ENCODE peak calls at places on chromosomes 2 and 18, in six cellular contexts. One of them, this sample, is unnamed.

GRCh38 chr2:96527052-96527964 is 9.2 kb upstream of the ARID5A start:
- DNase-seq in suprapubic skin: no peak
- DNase-seq in fibroblast of villous mesenchyme: peak; percentile 34
- DNase-seq in glutamatergic neuron: peak; percentile 47
- DNase-seq in neural progenitor cell: peak; percentile 76
- DNase-seq in brain microvascular endothelial cell: no peak
- DNase-seq in this sample: no peak

GRCh38 chr2:43032248-43032893 is 194.0 kb downstream of the ZFP36L2 start:
- DNase-seq in suprapubic skin: peak; percentile 82
- DNase-seq in fibroblast of villous mesenchyme: peak; percentile 61
- DNase-seq in glutamatergic neuron: no peak
- DNase-seq in neural progenitor cell: no peak
- DNase-seq in brain microvascular endothelial cell: no peak
- DNase-seq in this sample: no peak

GRCh38 chr2:12957251-12957650 is 240.5 kb downstream of the TRIB2 start:
- DNase-seq in suprapubic skin: no peak
- DNase-seq in fibroblast of villous mesenchyme: no peak
- DNase-seq in glutamatergic neuron: no peak
- DNase-seq in neural progenitor cell: no peak
- DNase-seq in brain microvascular endothelial cell: no peak
- DNase-seq in this sample: no peak

GRCh38 chr18:78595453-78595852 is 384.2 kb upstream of the SALL3 start:
- DNase-seq in suprapubic skin: no peak
- DNase-seq in fibroblast of villous mesenchyme: no peak
- DNase-seq in glutamatergic neuron: no peak
- DNase-seq in neural progenitor cell: no peak
- DNase-seq in brain microvascular endothelial cell: no peak
- DNase-seq in this sample: no peak

GRCh38 chr2:25877431-25878360 is 591 bp downstream of the ASXL2 start:
- DNase-seq in suprapubic skin: peak; percentile 68
- DNase-seq in fibroblast of villous mesenchyme: peak; percentile 67
- DNase-seq in glutamatergic neuron: peak; percentile 59
- DNase-seq in neural progenitor cell: peak; percentile 68
- DNase-seq in brain microvascular endothelial cell: peak; percentile 55
- DNase-seq in this sample: no peak

GRCh38 chr2:3460831-3461544 is 58.3 kb downstream of the ADI1 start:
- DNase-seq in suprapubic skin: no peak
- DNase-seq in fibroblast of villous mesenchyme: no peak
- DNase-seq in glutamatergic neuron: no peak
- DNase-seq in neural progenitor cell: no peak
- DNase-seq in brain microvascular endothelial cell: no peak
- DNase-seq in this sample: peak; percentile 86

GRCh38 chr18:275486-275885 is 7.6 kb upstream of the THOC1 start:
- DNase-seq in suprapubic skin: no peak
- DNase-seq in fibroblast of villous mesenchyme: no peak
- DNase-seq in glutamatergic neuron: no peak
- DNase-seq in neural progenitor cell: no peak
- DNase-seq in brain microvascular endothelial cell: no peak
- DNase-seq in this sample: no peak

GRCh38 chr2:231644426-231644825 is 51.8 kb downstream of the TEX44 start:
- DNase-seq in suprapubic skin: no peak
- DNase-seq in fibroblast of villous mesenchyme: no peak
- DNase-seq in glutamatergic neuron: no peak
- DNase-seq in neural progenitor cell: no peak
- DNase-seq in brain microvascular endothelial cell: no peak
- DNase-seq in this sample: no peak

GRCh38 chr2:235567842-235568241 is 74.0 kb downstream of the AGAP1 start:
- DNase-seq in suprapubic skin: no peak
- DNase-seq in fibroblast of villous mesenchyme: no peak
- DNase-seq in glutamatergic neuron: no peak
- DNase-seq in neural progenitor cell: no peak
- DNase-seq in brain microvascular endothelial cell: no peak
- DNase-seq in this sample: no peak

GRCh38 chr2:9770308-9771100 is 72.8 kb upstream of the TAF1B start:
- DNase-seq in suprapubic skin: peak; percentile 81
- DNase-seq in fibroblast of villous mesenchyme: peak; percentile 78
- DNase-seq in glutamatergic neuron: peak; percentile 78
- DNase-seq in neural progenitor cell: peak; percentile 83
- DNase-seq in brain microvascular endothelial cell: peak; percentile 70
- DNase-seq in this sample: no peak

GRCh38 chr2:86788881-86789686 is 1.6 kb downstream of the CD8A start:
- DNase-seq in suprapubic skin: peak; percentile 64
- DNase-seq in fibroblast of villous mesenchyme: no peak
- DNase-seq in glutamatergic neuron: peak; percentile 52
- DNase-seq in neural progenitor cell: peak; percentile 70
- DNase-seq in brain microvascular endothelial cell: no peak
- DNase-seq in this sample: no peak

GRCh38 chr18:23066504-23067039 is 68.7 kb upstream of the CABLES1 start:
- DNase-seq in suprapubic skin: no peak
- DNase-seq in fibroblast of villous mesenchyme: no peak
- DNase-seq in glutamatergic neuron: peak; percentile 19
- DNase-seq in neural progenitor cell: no peak
- DNase-seq in brain microvascular endothelial cell: no peak
- DNase-seq in this sample: no peak

GRCh38 chr2:9312591-9312990 is 106.0 kb downstream of the ASAP2 start:
- DNase-seq in suprapubic skin: no peak
- DNase-seq in fibroblast of villous mesenchyme: no peak
- DNase-seq in glutamatergic neuron: no peak
- DNase-seq in neural progenitor cell: no peak
- DNase-seq in brain microvascular endothelial cell: no peak
- DNase-seq in this sample: no peak

GRCh38 chr2:124315221-124315880 is 290.3 kb downstream of the CNTNAP5 start:
- DNase-seq in suprapubic skin: no peak
- DNase-seq in fibroblast of villous mesenchyme: no peak
- DNase-seq in glutamatergic neuron: no peak
- DNase-seq in neural progenitor cell: no peak
- DNase-seq in brain microvascular endothelial cell: no peak
- DNase-seq in this sample: no peak

GRCh38 chr2:215553946-215554345 is 118.1 kb upstream of the FN1 start:
- DNase-seq in suprapubic skin: no peak
- DNase-seq in fibroblast of villous mesenchyme: no peak
- DNase-seq in glutamatergic neuron: no peak
- DNase-seq in neural progenitor cell: no peak
- DNase-seq in brain microvascular endothelial cell: no peak
- DNase-seq in this sample: no peak

GRCh38 chr2:16250886-16251285 is 310.5 kb downstream of the MYCN start:
- DNase-seq in suprapubic skin: no peak
- DNase-seq in fibroblast of villous mesenchyme: no peak
- DNase-seq in glutamatergic neuron: no peak
- DNase-seq in neural progenitor cell: no peak
- DNase-seq in brain microvascular endothelial cell: no peak
- DNase-seq in this sample: no peak

GRCh38 chr2:120687210-120687609 is 48.5 kb upstream of the GLI2 start:
- DNase-seq in suprapubic skin: no peak
- DNase-seq in fibroblast of villous mesenchyme: no peak
- DNase-seq in glutamatergic neuron: no peak
- DNase-seq in neural progenitor cell: no peak
- DNase-seq in brain microvascular endothelial cell: no peak
- DNase-seq in this sample: no peak

GRCh38 chr18:13280066-13280795 is 61.7 kb downstream of the LDLRAD4 start:
- DNase-seq in suprapubic skin: no peak
- DNase-seq in fibroblast of villous mesenchyme: peak; percentile 27
- DNase-seq in glutamatergic neuron: no peak
- DNase-seq in neural progenitor cell: peak; percentile 89
- DNase-seq in brain microvascular endothelial cell: no peak
- DNase-seq in this sample: peak; percentile 32

GRCh38 chr2:70835643-70836042 is at the start of gene CD207:
- DNase-seq in suprapubic skin: no peak
- DNase-seq in fibroblast of villous mesenchyme: no peak
- DNase-seq in glutamatergic neuron: no peak
- DNase-seq in neural progenitor cell: no peak
- DNase-seq in brain microvascular endothelial cell: no peak
- DNase-seq in this sample: no peak

GRCh38 chr2:128642316-128642715 is 323.6 kb upstream of the HS6ST1 start:
- DNase-seq in suprapubic skin: peak; percentile 25
- DNase-seq in fibroblast of villous mesenchyme: no peak
- DNase-seq in glutamatergic neuron: peak; percentile 10
- DNase-seq in neural progenitor cell: no peak
- DNase-seq in brain microvascular endothelial cell: no peak
- DNase-seq in this sample: peak; percentile 41

GRCh38 chr2:219293736-219294201 is 14.6 kb downstream of the DNAJB2 start:
- DNase-seq in suprapubic skin: peak; percentile 64
- DNase-seq in fibroblast of villous mesenchyme: no peak
- DNase-seq in glutamatergic neuron: no peak
- DNase-seq in neural progenitor cell: no peak
- DNase-seq in brain microvascular endothelial cell: no peak
- DNase-seq in this sample: no peak

GRCh38 chr18:79522451-79523220 is 126.9 kb downstream of the NFATC1 start:
- DNase-seq in suprapubic skin: no peak
- DNase-seq in fibroblast of villous mesenchyme: no peak
- DNase-seq in glutamatergic neuron: no peak
- DNase-seq in neural progenitor cell: no peak
- DNase-seq in brain microvascular endothelial cell: no peak
- DNase-seq in this sample: peak; percentile 81

GRCh38 chr2:91748869-91749268 is 3057.4 kb downstream of the RPIA start:
- DNase-seq in suprapubic skin: no peak
- DNase-seq in fibroblast of villous mesenchyme: no peak
- DNase-seq in glutamatergic neuron: peak; percentile 58
- DNase-seq in neural progenitor cell: no peak
- DNase-seq in brain microvascular endothelial cell: no peak
- DNase-seq in this sample: no peak

GRCh38 chr2:178208817-178209216 is 14.5 kb downstream of the OSBPL6 start:
- DNase-seq in suprapubic skin: no peak
- DNase-seq in fibroblast of villous mesenchyme: peak; percentile 19
- DNase-seq in glutamatergic neuron: no peak
- DNase-seq in neural progenitor cell: no peak
- DNase-seq in brain microvascular endothelial cell: no peak
- DNase-seq in this sample: no peak

GRCh38 chr18:62105373-62105772 is 81.5 kb downstream of the PIGN start:
- DNase-seq in suprapubic skin: no peak
- DNase-seq in fibroblast of villous mesenchyme: no peak
- DNase-seq in glutamatergic neuron: no peak
- DNase-seq in neural progenitor cell: no peak
- DNase-seq in brain microvascular endothelial cell: peak; percentile 74
- DNase-seq in this sample: no peak

GRCh38 chr18:45386256-45386655 is 229.0 kb upstream of the SLC14A2 start:
- DNase-seq in suprapubic skin: no peak
- DNase-seq in fibroblast of villous mesenchyme: peak; percentile 45
- DNase-seq in glutamatergic neuron: peak; percentile 61
- DNase-seq in neural progenitor cell: peak; percentile 81
- DNase-seq in brain microvascular endothelial cell: peak; percentile 7
- DNase-seq in this sample: no peak

GRCh38 chr18:58106674-58107058 is 62.6 kb downstream of the NEDD4L start:
- DNase-seq in suprapubic skin: no peak
- DNase-seq in fibroblast of villous mesenchyme: no peak
- DNase-seq in glutamatergic neuron: no peak
- DNase-seq in neural progenitor cell: no peak
- DNase-seq in brain microvascular endothelial cell: no peak
- DNase-seq in this sample: no peak

DNA sequence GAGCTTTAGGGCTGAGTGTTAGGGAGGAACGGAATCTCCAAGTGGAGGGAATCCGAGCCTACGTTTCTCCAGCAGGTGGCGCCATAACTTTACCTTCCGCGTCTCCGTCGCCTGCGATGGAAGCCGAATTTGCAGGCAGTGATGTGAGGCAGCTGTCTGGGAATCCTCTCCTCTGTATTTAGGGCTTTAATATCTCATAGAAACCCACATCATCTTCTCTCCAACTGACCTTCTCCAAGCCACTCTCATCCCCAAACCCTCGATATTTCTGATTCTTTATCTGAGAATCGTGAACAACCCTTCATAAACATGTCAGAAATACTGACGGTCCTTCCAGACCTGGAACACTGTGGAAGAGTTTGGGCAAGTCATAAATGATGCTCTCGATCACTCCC is 27.5 kb downstream of the SIX2 start:
- DNase-seq in suprapubic skin: no peak
- DNase-seq in fibroblast of villous mesenchyme: peak; percentile 74
- DNase-seq in glutamatergic neuron: peak; percentile 83
- DNase-seq in neural progenitor cell: peak; percentile 89
- DNase-seq in brain microvascular endothelial cell: peak; percentile 66
- DNase-seq in this sample: no peak
- TF ChIP-seq CTCF in suprapubic skin: peak; percentile 77
- TF ChIP-seq CTCF in fibroblast of villous mesenchyme: peak; percentile 82
- TF ChIP-seq CTCF in glutamatergic neuron: peak; percentile 91
- TF ChIP-seq CTCF in neural progenitor cell: peak; percentile 88
- TF ChIP-seq CTCF in brain microvascular endothelial cell: peak; percentile 86
- TF ChIP-seq CTCF in this sample: peak; percentile 92

DNA sequence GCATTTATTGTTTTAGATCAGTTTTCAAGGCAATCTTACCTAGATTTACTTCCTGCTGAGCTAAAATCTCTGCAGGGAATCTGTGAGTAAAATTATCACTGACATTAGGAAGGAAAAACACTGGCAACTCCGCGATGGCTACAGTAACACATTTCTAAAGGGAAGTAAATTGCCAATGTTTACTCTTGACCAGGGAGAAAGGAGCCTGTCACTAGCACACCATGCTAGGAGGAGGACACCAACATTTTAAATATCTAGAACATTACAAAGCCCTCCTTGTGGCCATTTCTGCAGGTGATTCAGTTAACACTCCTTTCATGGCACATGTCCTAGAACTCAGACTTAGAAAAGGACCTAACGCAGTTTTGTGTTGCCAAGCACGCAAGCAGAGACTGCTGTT is 58.4 kb downstream of the TCF4 start:
- DNase-seq in suprapubic skin: no peak
- DNase-seq in fibroblast of villous mesenchyme: no peak
- DNase-seq in glutamatergic neuron: no peak
- DNase-seq in neural progenitor cell: no peak
- DNase-seq in brain microvascular endothelial cell: no peak
- DNase-seq in this sample: no peak
- TF ChIP-seq CTCF in suprapubic skin: no peak
- TF ChIP-seq CTCF in fibroblast of villous mesenchyme: no peak
- TF ChIP-seq CTCF in glutamatergic neuron: no peak
- TF ChIP-seq CTCF in neural progenitor cell: no peak
- TF ChIP-seq CTCF in brain microvascular endothelial cell: no peak
- TF ChIP-seq CTCF in this sample: no peak

DNA sequence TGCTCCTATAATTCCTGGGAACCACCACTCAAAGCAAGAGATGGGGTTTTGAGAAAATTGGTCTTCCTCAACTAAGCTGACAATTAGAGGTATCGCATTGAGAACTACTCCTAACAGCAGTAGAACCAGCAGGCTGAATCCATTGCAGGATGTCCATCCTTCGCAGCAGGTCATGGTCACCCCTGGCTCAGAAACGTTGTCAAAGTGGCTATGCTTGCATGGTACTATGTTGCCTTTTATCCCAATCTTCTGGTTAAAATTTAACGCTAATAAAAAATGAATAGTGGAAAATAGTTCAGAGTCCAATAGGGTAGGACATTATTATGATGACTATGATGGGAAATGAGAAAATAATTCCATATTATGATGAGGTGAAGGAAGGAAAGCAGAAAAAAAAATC is at the start of gene TM4SF20:
- DNase-seq in suprapubic skin: no peak
- DNase-seq in fibroblast of villous mesenchyme: no peak
- DNase-seq in glutamatergic neuron: no peak
- DNase-seq in neural progenitor cell: no peak
- DNase-seq in brain microvascular endothelial cell: no peak
- DNase-seq in this sample: no peak
- TF ChIP-seq CTCF in suprapubic skin: no peak
- TF ChIP-seq CTCF in fibroblast of villous mesenchyme: no peak
- TF ChIP-seq CTCF in glutamatergic neuron: no peak
- TF ChIP-seq CTCF in neural progenitor cell: no peak
- TF ChIP-seq CTCF in brain microvascular endothelial cell: no peak
- TF ChIP-seq CTCF in this sample: no peak

GRCh38 chr2:185284696-185285095 is 453.9 kb upstream of the FSIP2 start:
- DNase-seq in suprapubic skin: no peak
- DNase-seq in fibroblast of villous mesenchyme: no peak
- DNase-seq in glutamatergic neuron: no peak
- DNase-seq in neural progenitor cell: no peak
- DNase-seq in brain microvascular endothelial cell: no peak
- DNase-seq in this sample: no peak

GRCh38 chr2:185274718-185275484 is 463.7 kb upstream of the FSIP2 start:
- DNase-seq in suprapubic skin: no peak
- DNase-seq in fibroblast of villous mesenchyme: no peak
- DNase-seq in glutamatergic neuron: no peak
- DNase-seq in neural progenitor cell: no peak
- DNase-seq in brain microvascular endothelial cell: no peak
- DNase-seq in this sample: no peak

GRCh38 chr2:185279999-185280398 is 458.6 kb upstream of the FSIP2 start:
- DNase-seq in suprapubic skin: no peak
- DNase-seq in fibroblast of villous mesenchyme: peak; percentile 10
- DNase-seq in glutamatergic neuron: no peak
- DNase-seq in neural progenitor cell: no peak
- DNase-seq in brain microvascular endothelial cell: no peak
- DNase-seq in this sample: no peak
- TF ChIP-seq CTCF in suprapubic skin: no peak
- TF ChIP-seq CTCF in fibroblast of villous mesenchyme: peak; percentile 31
- TF ChIP-seq CTCF in glutamatergic neuron: peak; percentile 69
- TF ChIP-seq CTCF in neural progenitor cell: peak; percentile 69
- TF ChIP-seq CTCF in brain microvascular endothelial cell: peak; percentile 36
- TF ChIP-seq CTCF in this sample: peak; percentile 81